ENCODE peak calls at places on chromosome 18, in four cellular contexts. J, P, H and E are unnamed samples.

GRCh38 chr18:40035951-40036350 is 1919.1 kb upstream of the PIK3C3 start:
- DNase-seq in J (no peak), P (no peak), H (no peak), E (no peak)

GRCh38 chr18:57446322-57446721 is 11.1 kb downstream of the ONECUT2 start:
- DNase-seq in J (peak), P (peak), H (peak), E (no peak)

GRCh38 chr18:58186258-58186948 is 142.4 kb downstream of the NEDD4L start:
- DNase-seq in J (peak), P (no peak), H (no peak), E (no peak)

GRCh38 chr18:62066121-62066818 is 120.6 kb downstream of the PIGN start:
- DNase-seq in J (no peak), P (no peak), H (peak), E (no peak)

GRCh38 chr18:56532176-56532840 is 106.1 kb downstream of the TXNL1 start:
- DNase-seq in J (no peak), P (no peak), H (no peak), E (peak)

GRCh38 chr18:45774065-45774521 is 50.1 kb downstream of the SLC14A1 start:
- DNase-seq in J (no peak), P (no peak), H (no peak), E (no peak)

GRCh38 chr18:59927246-59927825 is 27.5 kb downstream of the PMAIP1 start:
- DNase-seq in J (no peak), P (no peak), H (no peak), E (peak)

GRCh38 chr18:5842653-5843052 is 52.7 kb downstream of the TMEM200C start:
- DNase-seq in J (no peak), P (no peak), H (peak), E (no peak)

GRCh38 chr18:31680836-31681568 is 3.4 kb downstream of the B4GALT6 start:
- DNase-seq in J (no peak), P (peak), H (no peak), E (no peak)

GRCh38 chr18:77106331-77106730 is 26.3 kb downstream of the MBP start:
- DNase-seq in J (no peak), P (peak), H (no peak), E (no peak)

GRCh38 chr18:42174909-42175308 is 219.9 kb downstream of the PIK3C3 start:
- DNase-seq in J (no peak), P (no peak), H (no peak), E (no peak)

GRCh38 chr18:69900941-69901340 is 46.7 kb downstream of the CD226 start:
- DNase-seq in J (no peak), P (no peak), H (no peak), E (no peak)
- TF ChIP-seq JUND in J (no peak), P (no peak), H (no peak), E (no peak)

GRCh38 chr18:54612237-54612636 is 21.2 kb downstream of the DYNAP start:
- DNase-seq in J (no peak), P (no peak), H (no peak), E (no peak)

GRCh38 chr18:54622084-54622483 is 31.0 kb downstream of the DYNAP start:
- DNase-seq in J (no peak), P (no peak), H (no peak), E (no peak)

GRCh38 chr18:54613174-54613573 is 22.1 kb downstream of the DYNAP start:
- DNase-seq in J (no peak), P (no peak), H (no peak), E (no peak)

GRCh38 chr18:54611819-54612218 is 20.8 kb downstream of the DYNAP start:
- DNase-seq in J (no peak), P (no peak), H (no peak), E (no peak)

GRCh38 chr18:54616220-54616848 is 25.3 kb downstream of the DYNAP start:
- DNase-seq in J (no peak), P (peak), H (no peak), E (no peak)
- TF ChIP-seq KDM1A in J (no peak), P (no peak), H (no peak), E (no peak)

DNA sequence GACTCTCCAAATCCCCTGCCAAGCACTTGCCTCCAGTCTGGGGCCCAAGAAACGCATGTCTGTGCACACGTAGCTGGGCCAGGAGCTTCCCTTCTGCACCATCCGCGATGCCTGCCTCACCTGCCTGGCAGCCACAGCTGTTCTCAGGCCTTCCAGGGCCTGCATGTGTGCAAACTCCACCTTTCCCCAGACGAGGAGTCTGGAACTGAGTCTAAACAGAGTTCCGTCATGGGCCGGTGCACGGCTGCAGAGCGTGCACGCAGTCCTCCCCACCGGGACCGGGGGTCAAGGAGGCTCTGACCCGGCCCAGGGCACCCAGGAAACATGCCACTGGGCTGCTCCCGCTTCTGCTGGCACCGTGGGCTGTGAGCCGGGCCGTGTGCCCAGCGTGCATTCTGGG is 66.8 kb upstream of the SALL3 start:
- DNase-seq in J (peak), P (no peak), H (no peak), E (no peak)
- TF ChIP-seq JUND in J (no peak), P (no peak), H (no peak), E (no peak)

GRCh38 chr18:33817096-33817495 is 239.1 kb downstream of the ASXL3 start:
- DNase-seq in J (no peak), P (no peak), H (no peak), E (no peak)

GRCh38 chr18:33820517-33821368 is 242.7 kb downstream of the ASXL3 start:
- DNase-seq in J (no peak), P (no peak), H (no peak), E (no peak)

GRCh38 chr18:33812186-33812585 is 234.2 kb downstream of the ASXL3 start:
- DNase-seq in J (no peak), P (no peak), H (no peak), E (no peak)

GRCh38 chr18:33821503-33821902 is 243.5 kb downstream of the ASXL3 start:
- DNase-seq in J (no peak), P (no peak), H (no peak), E (no peak)

DNA sequence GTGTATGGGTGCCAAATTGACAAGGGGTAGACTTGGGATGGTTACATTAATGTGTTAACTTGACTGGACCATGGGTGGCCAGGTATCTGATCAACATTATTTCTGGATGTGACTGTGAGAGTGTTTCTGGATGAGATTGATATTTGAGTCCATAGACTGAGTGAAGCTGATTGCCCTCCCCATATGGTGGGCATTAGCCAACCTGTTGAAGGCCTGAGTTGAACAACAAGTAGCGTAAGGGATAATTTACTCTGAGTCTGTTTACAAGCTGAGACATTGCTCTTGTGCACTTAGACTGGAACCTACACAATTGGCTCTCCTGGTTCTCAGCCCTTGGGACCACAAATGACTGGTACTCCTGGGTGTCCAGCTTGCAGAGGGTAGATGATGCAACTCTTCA is 240.1 kb downstream of the ASXL3 start:
- DNase-seq in J (no peak), P (no peak), H (no peak), E (no peak)
- TF ChIP-seq KDM1A in J (no peak), P (no peak), H (no peak), E (no peak)

GRCh38 chr18:48889981-48890735 is 60.6 kb downstream of the SMAD7 start:
- DNase-seq in J (no peak), P (no peak), H (no peak), E (no peak)
- TF ChIP-seq JUND in J (no peak), P (no peak), H (no peak), E (no peak)

DNA sequence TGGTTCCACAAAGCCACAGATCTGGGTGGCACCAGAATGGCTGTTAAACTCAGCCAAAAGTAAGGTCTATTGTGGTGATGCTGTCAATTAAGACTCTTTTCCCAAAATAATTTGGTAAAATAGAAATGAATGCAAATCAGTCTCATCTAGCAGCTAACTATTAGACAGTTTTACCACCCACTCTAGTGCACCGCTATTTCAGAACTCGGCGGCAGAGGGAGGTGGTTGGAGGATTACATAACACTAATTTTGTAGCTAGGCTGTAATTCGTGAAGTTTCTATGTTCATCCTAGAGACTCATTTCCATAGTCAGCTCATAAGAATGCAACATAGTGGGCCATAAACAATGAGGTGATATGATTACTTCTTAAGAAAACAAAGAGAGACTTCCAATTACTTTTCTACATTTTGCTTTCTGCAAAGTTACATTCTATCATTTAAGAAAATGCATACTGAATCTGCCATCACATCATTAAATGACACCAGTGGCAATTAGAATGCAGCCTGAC is 413.8 kb downstream of the FBXO15 start:
- DNase-seq in J (no peak), P (no peak), H (no peak), E (no peak)
- TF ChIP-seq KDM1A in J (no peak), P (no peak), H (no peak), E (no peak)

DNA sequence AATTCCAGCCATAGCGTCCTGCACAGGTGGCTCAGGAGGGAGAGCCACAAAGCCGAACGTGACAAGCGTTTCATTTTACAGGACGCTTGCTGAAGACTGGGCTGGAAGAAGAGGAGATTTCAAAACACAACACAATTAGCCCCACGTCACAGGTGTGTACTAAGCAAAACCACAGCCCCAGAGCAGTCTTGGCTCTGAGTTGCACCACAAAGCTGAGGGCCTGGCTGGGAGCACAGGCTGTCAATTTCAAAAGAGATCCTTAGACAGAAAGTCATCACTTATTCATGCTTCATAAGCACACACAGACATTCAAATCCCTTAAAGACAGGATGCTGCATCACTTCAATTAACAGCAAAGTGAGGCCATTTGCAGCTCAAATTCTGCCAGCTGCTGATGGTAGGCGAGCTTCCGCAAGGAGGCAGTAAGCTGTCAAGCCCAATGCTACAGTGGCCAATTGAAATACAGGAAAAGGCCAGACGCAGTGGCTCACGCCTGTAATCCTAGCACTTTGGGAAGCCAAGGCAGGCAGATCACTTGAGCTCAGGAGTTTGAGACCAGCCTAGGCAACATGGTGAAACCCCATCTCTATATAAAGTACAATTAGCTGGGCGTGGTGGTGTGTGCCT is 79.6 kb downstream of the SKA1 start:
- DNase-seq in J (peak), P (no peak), H (no peak), E (no peak)
- TF ChIP-seq JUND in J (no peak), P (no peak), H (no peak), E (no peak)

DNA sequence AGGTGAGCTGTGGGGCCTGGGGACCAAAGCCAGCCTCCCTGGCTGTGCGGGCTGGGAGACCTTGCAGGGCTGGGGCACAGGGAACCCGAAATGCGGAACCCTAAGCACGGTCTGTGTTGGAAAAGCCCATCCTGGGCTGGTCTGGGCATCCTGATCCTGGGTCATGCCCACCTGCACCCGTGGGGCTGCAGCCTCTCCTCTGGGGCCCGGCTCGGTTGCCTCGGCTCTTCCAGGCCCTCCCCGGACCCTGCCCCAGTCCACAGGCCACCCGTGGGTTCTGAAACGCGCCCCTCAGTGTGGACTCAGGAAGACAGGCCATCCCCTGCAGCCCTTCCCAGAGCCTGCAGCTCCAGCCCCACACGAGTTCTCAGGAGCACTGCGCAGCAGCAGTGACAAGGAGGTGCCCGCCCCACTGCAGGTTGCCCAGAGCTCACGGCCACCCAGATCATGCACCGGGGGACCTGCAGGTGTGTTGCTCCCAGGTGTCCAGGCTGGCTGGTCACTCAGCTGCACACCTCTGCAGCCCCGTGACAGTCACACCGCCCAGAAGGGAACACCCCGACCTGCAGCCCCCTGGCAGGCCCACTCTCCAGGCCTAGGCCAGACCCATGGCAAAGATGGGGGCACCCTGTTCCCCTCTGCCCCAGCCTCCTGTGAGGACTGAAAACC is 12.2 kb upstream of the NFATC1 start:
- DNase-seq in J (no peak), P (no peak), H (no peak), E (no peak)
- TF ChIP-seq KDM1A in J (no peak), P (no peak), H (no peak), E (no peak)